ENCODE peak calls at places on chromosomes 6 and 20, in seven cellular contexts. R, V, N, W, I, Y and E are unnamed samples.

GRCh38 chr6:5325173-5325572 is 63.9 kb downstream of the FARS2 start:
- DNase-seq in V (no peak), W (no peak), Y (no peak), N (no peak), I (no peak), R (no peak), E (no peak)

GRCh38 chr20:12969071-12969669 is 39.6 kb upstream of the SPTLC3 start:
- DNase-seq in V (no peak), I (no peak), N (no peak), W (no peak), R (no peak), Y (no peak), E (no peak)

GRCh38 chr6:134123666-134124208 is 71.3 kb upstream of the SLC2A12 start:
- DNase-seq in I (no peak), N (no peak), R (peak; percentile 74), V (peak; percentile 76), Y (peak; percentile 60), W (peak; percentile 33), E (peak; percentile 65)

GRCh38 chr20:33061626-33062025 is 7.9 kb downstream of the BPIFB3 start:
- DNase-seq in N (no peak), W (no peak), Y (no peak), V (no peak), I (no peak), R (no peak), E (no peak)

GRCh38 chr6:131685266-131685780 is 15.9 kb downstream of the OR2A4 start:
- DNase-seq in V (no peak), N (no peak), W (no peak), Y (no peak), I (no peak), R (no peak), E (no peak)

GRCh38 chr20:53901697-53902096 is 168.7 kb downstream of the BCAS1 start:
- DNase-seq in N (no peak), Y (no peak), I (no peak), R (no peak), W (no peak), V (peak; percentile 44), E (no peak)

GRCh38 chr6:158536891-158537798 is 22.7 kb upstream of the TMEM181 start:
- DNase-seq in V (no peak), I (no peak), Y (no peak), R (peak; percentile 70), N (no peak), W (peak; percentile 71), E (peak; percentile 39)

GRCh38 chr6:34829137-34829536 is 37.3 kb downstream of the BLTP3A start:
- DNase-seq in V (no peak), N (no peak), R (no peak), Y (no peak), W (no peak), I (no peak), E (no peak)

GRCh38 chr6:33206864-33207568 is 1.3 kb upstream of the RING1 start:
- DNase-seq in I (no peak), Y (no peak), W (peak; percentile 94), R (peak; percentile 68), N (no peak), V (peak; percentile 74), E (no peak)

GRCh38 chr20:50450961-50451752 is 59.0 kb upstream of the PTPN1 start:
- DNase-seq in R (peak; percentile 54), V (no peak), Y (no peak), I (no peak), N (no peak), W (no peak), E (peak; percentile 63)

GRCh38 chr20:1335961-1336698 is 7.2 kb upstream of the SDCBP2 start:
- DNase-seq in N (no peak), Y (no peak), I (no peak), W (no peak), V (peak; percentile 56), R (no peak), E (no peak)

GRCh38 chr6:109891924-109892323 is 86.2 kb upstream of the GPR6 start:
- DNase-seq in N (no peak), R (no peak), V (no peak), Y (no peak), W (no peak), I (no peak), E (no peak)

DNA sequence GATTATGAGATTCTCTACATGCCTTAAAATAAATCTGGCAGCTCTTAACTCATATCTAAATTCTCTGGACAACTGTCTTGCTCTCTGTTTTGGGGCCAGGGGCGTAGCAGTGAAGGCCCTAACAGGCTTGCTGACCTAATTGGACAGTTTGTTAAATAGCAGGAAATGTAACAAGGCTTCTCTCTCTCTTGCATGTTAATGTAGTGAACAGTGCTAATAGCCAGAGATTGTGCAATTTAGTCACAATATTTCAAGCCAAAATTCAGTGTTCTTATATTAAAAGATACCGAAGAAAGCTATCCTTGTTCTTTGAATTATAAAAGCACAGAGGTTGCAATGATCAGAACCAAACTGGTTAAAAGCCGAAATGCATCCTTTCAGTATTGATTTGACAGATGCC is 3.0 kb downstream of the PPP1R3D start:
- DNase-seq in I (no peak), W (no peak), Y (no peak), V (no peak), N (no peak), R (no peak), E (no peak)
- H3K4me3 ChIP-seq in I (no peak overlapping the region), W (no peak overlapping the region), Y (no peak overlapping the region), V (no peak overlapping the region), N (peak overlapping the region; percentile 85), R (no peak overlapping the region), E (no peak overlapping the region)

GRCh38 chr6:53919881-53920360 is 125.1 kb downstream of the LRRC1 start:
- DNase-seq in V (no peak), I (no peak), Y (no peak), R (no peak), N (no peak), W (no peak), E (no peak)
- H3K4me1 ChIP-seq in V (no peaks in the 10 kb centered on the region), I (no peaks in the 10 kb centered on the region), Y (no peaks in the 10 kb centered on the region), R (no peaks in the 10 kb centered on the region), N (no peaks in the 10 kb centered on the region), W (peaks cover 6% of the 10 kb centered on the region), E (no peaks in the 10 kb centered on the region)

GRCh38 chr20:58753929-58754551 is 61.4 kb downstream of the NPEPL1 start:
- DNase-seq in I (no peak), W (no peak), Y (no peak), N (no peak), V (no peak), R (no peak), E (no peak)
- H3K4me3 ChIP-seq in I (no peak overlapping the region), W (no peak overlapping the region), Y (no peak overlapping the region), N (no peak overlapping the region), V (no peak overlapping the region), R (no peak overlapping the region), E (no peak overlapping the region)

GRCh38 chr6:169165031-169165430 is 88.6 kb downstream of the THBS2 start:
- DNase-seq in R (no peak), Y (no peak), I (no peak), W (no peak), V (no peak), N (no peak), E (no peak)
- H3K4me1 ChIP-seq in R (no peaks in the 10 kb centered on the region), Y (no peaks in the 10 kb centered on the region), I (peaks cover 4% of the 10 kb centered on the region), W (no peaks in the 10 kb centered on the region), V (no peaks in the 10 kb centered on the region), N (no peaks in the 10 kb centered on the region), E (no peaks in the 10 kb centered on the region)

GRCh38 chr20:49316704-49317103 is 38.8 kb upstream of the ZNFX1 start:
- DNase-seq in R (no peak), V (no peak), W (no peak), N (no peak), Y (no peak), I (no peak), E (no peak)

GRCh38 chr20:49319204-49319809 is 41.5 kb upstream of the ZNFX1 start:
- DNase-seq in R (no peak), W (no peak), N (no peak), I (no peak), Y (no peak), V (no peak), E (no peak)

GRCh38 chr20:49318091-49318429 is 40.2 kb upstream of the ZNFX1 start:
- DNase-seq in V (no peak), W (no peak), N (no peak), I (no peak), R (no peak), Y (no peak), E (no peak)

GRCh38 chr20:49320460-49320859 is 42.6 kb upstream of the ZNFX1 start:
- DNase-seq in N (no peak), R (peak; percentile 63), I (no peak), Y (no peak), V (peak; percentile 37), W (no peak), E (peak; percentile 74)

DNA sequence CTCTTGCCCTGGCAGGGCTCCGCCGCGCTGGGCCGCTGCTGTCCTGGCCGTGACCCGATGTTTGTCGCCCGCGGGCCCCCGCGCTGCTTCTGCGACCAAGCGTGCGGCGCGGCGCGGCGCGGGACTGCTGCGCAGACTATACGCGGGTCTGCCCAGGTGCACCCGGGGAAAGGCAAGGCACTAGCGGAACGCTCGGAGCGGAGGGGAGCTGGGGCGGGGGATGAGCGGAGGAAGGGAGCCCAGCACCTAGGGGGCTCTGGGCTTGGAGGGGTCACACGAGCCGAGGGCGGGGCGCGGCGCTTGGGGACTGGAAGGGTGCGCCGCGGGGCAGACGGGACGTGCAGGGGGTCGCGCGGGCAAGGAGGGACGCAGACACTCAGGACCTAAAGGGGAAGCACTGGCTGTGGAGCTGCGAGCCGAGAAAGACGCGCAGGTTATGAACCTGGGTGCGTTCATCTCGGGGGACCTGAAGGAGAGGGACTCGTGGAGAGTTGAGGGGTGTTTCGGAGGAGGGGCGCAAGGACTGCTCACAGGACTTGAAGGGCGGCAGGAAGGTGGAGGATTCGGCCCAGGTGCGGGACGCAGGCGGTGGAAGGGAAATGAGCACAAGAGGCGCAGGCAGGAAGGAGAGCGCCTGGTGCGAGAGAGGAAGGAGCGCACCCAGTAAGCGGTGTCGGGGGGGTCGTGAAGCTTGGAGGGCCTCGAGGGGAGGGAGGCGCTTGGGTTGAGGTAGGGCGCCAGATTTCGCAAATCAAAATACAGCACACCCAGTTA is 40.8 kb upstream of the ZNFX1 start:
- DNase-seq in V (no peak), R (peak; percentile 17), Y (no peak), W (no peak), N (no peak), I (no peak), E (peak; percentile 33)
- H3K4me3 ChIP-seq in V (peak overlapping the region; percentile 18), R (no peak overlapping the region), Y (peak overlapping the region; percentile 44), W (no peak overlapping the region), N (peak overlapping the region; percentile 54), I (peak overlapping the region; percentile 45), E (peak overlapping the region; percentile 40)

GRCh38 chr6:117546674-117547073 is 55.6 kb downstream of the GOPC start:
- DNase-seq in Y (no peak), V (no peak), I (no peak), R (no peak), N (no peak), W (no peak), E (no peak)
- H3K4me1 ChIP-seq in Y (peaks cover 37% of the 10 kb centered on the region), V (peaks cover 32% of the 10 kb centered on the region), I (no peaks in the 10 kb centered on the region), R (peaks cover 25% of the 10 kb centered on the region), N (peaks cover 19% of the 10 kb centered on the region), W (peaks cover 6% of the 10 kb centered on the region), E (peaks cover 16% of the 10 kb centered on the region)